ENCODE peak calls at places on chromosomes 11 and 22, in six cellular contexts. One of them, this sample, is unnamed.

GRCh38 chr22:20187777-20188566 is 37.1 kb upstream of the CCDC188 start:
- DNase-seq in mesenchymal stem cell: no peak
- DNase-seq in H1: no peak
- DNase-seq in trophoblast cell: no peak
- DNase-seq in neuronal stem cell: no peak
- DNase-seq in IMR-90: no peak
- DNase-seq in this sample: no peak

GRCh38 chr11:65915821-65916251 is 3.0 kb downstream of the C11orf68 start:
- DNase-seq in IMR-90: peak; percentile 99
- DNase-seq in mesenchymal stem cell: peak; percentile 99
- DNase-seq in neuronal stem cell: no peak
- DNase-seq in trophoblast cell: peak; percentile 90
- DNase-seq in H1: no peak
- DNase-seq in this sample: peak; percentile 71

GRCh38 chr11:46183819-46184218 is 62.6 kb upstream of the PHF21A start:
- DNase-seq in neuronal stem cell: no peak
- DNase-seq in IMR-90: peak; percentile 84
- DNase-seq in H1: no peak
- DNase-seq in trophoblast cell: no peak
- DNase-seq in mesenchymal stem cell: peak; percentile 2
- DNase-seq in this sample: no peak

GRCh38 chr22:31143537-31143936 is 3.2 kb upstream of the PLA2G3 start:
- DNase-seq in H1: no peak
- DNase-seq in mesenchymal stem cell: no peak
- DNase-seq in trophoblast cell: no peak
- DNase-seq in neuronal stem cell: no peak
- DNase-seq in IMR-90: no peak
- DNase-seq in this sample: peak; percentile 12

GRCh38 chr11:104547996-104548661 is 350.1 kb downstream of the CASP12 start:
- DNase-seq in trophoblast cell: peak; percentile 54
- DNase-seq in IMR-90: peak; percentile 63
- DNase-seq in neuronal stem cell: no peak
- DNase-seq in mesenchymal stem cell: peak; percentile 33
- DNase-seq in H1: no peak
- DNase-seq in this sample: no peak

GRCh38 chr11:95363710-95364109 is 132.7 kb upstream of the SESN3 start:
- DNase-seq in neuronal stem cell: peak; percentile 49
- DNase-seq in H1: no peak
- DNase-seq in trophoblast cell: no peak
- DNase-seq in IMR-90: no peak
- DNase-seq in mesenchymal stem cell: no peak
- DNase-seq in this sample: peak; percentile 71

GRCh38 chr11:70128435-70128906 is 50.4 kb downstream of the ANO1 start:
- DNase-seq in trophoblast cell: no peak
- DNase-seq in H1: no peak
- DNase-seq in mesenchymal stem cell: no peak
- DNase-seq in neuronal stem cell: no peak
- DNase-seq in IMR-90: no peak
- DNase-seq in this sample: peak; percentile 72

GRCh38 chr11:10568486-10568941 is at the start of gene LYVE1:
- DNase-seq in H1: no peak
- DNase-seq in trophoblast cell: no peak
- DNase-seq in neuronal stem cell: no peak
- DNase-seq in mesenchymal stem cell: peak; percentile 37
- DNase-seq in IMR-90: no peak
- DNase-seq in this sample: no peak

GRCh38 chr11:64803163-64803845 is at the start of gene MAP4K2:
- DNase-seq in neuronal stem cell: peak; percentile 84
- DNase-seq in H1: peak; percentile 89
- DNase-seq in mesenchymal stem cell: peak; percentile 93
- DNase-seq in trophoblast cell: peak; percentile 84
- DNase-seq in IMR-90: peak; percentile 68
- DNase-seq in this sample: peak; percentile 90

GRCh38 chr11:58788355-58789023 is 56.0 kb downstream of the GLYATL2 start:
- DNase-seq in neuronal stem cell: peak; percentile 31
- DNase-seq in trophoblast cell: peak; percentile 60
- DNase-seq in mesenchymal stem cell: peak; percentile 47
- DNase-seq in H1: peak; percentile 46
- DNase-seq in IMR-90: peak; percentile 61
- DNase-seq in this sample: peak; percentile 45

GRCh38 chr22:18088825-18089568 is 11.2 kb downstream of the PEX26 start:
- DNase-seq in H1: no peak
- DNase-seq in trophoblast cell: no peak
- DNase-seq in IMR-90: no peak
- DNase-seq in mesenchymal stem cell: no peak
- DNase-seq in neuronal stem cell: no peak
- DNase-seq in this sample: no peak

GRCh38 chr11:122399375-122399774 is 256.1 kb upstream of the UBASH3B start:
- DNase-seq in trophoblast cell: no peak
- DNase-seq in mesenchymal stem cell: no peak
- DNase-seq in H1: no peak
- DNase-seq in IMR-90: no peak
- DNase-seq in neuronal stem cell: no peak
- DNase-seq in this sample: no peak

GRCh38 chr11:122398851-122399250 is 256.7 kb upstream of the UBASH3B start:
- DNase-seq in neuronal stem cell: no peak
- DNase-seq in H1: no peak
- DNase-seq in mesenchymal stem cell: no peak
- DNase-seq in trophoblast cell: no peak
- DNase-seq in IMR-90: no peak
- DNase-seq in this sample: no peak

GRCh38 chr11:122394326-122394725 is 261.2 kb upstream of the UBASH3B start:
- DNase-seq in neuronal stem cell: peak; percentile 21
- DNase-seq in H1: no peak
- DNase-seq in IMR-90: no peak
- DNase-seq in trophoblast cell: no peak
- DNase-seq in mesenchymal stem cell: no peak
- DNase-seq in this sample: no peak

GRCh38 chr11:122395282-122395681 is 260.2 kb upstream of the UBASH3B start:
- DNase-seq in trophoblast cell: no peak
- DNase-seq in mesenchymal stem cell: no peak
- DNase-seq in IMR-90: no peak
- DNase-seq in neuronal stem cell: no peak
- DNase-seq in H1: no peak
- DNase-seq in this sample: no peak

DNA sequence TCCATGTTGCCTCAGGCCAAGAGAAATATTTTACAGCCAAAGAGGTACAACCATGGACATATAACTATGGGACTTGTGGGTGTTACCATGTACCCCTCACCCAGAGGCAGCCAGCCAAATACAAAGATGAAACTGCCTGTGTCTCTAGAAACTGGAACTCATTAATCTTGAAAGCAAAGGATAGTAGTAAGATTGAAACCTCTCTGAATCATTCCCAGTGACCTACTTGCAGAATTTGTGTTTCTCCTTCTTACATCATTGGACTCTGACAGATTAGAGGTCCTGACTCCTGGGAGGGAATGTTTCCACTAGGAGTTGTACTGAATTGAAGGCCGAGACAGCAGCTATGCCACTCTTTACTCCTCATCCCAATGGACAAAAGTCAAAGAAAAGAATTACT is 257.4 kb upstream of the UBASH3B start:
- DNase-seq in IMR-90: peak; percentile 12
- DNase-seq in H1: no peak
- DNase-seq in trophoblast cell: no peak
- DNase-seq in mesenchymal stem cell: no peak
- DNase-seq in neuronal stem cell: no peak
- DNase-seq in this sample: no peak
- H3K4me1 ChIP-seq in IMR-90: peaks cover 4% of the 10 kb centered on the region
- H3K4me1 ChIP-seq in H1: no peaks in the 10 kb centered on the region
- H3K4me1 ChIP-seq in trophoblast cell: no peaks in the 10 kb centered on the region
- H3K4me1 ChIP-seq in mesenchymal stem cell: no peaks in the 10 kb centered on the region
- H3K4me1 ChIP-seq in neuronal stem cell: peaks cover 11% of the 10 kb centered on the region
- H3K4me1 ChIP-seq in this sample: no peaks in the 10 kb centered on the region

GRCh38 chr22:37823134-37823985 is at the start of gene GALR3:
- DNase-seq in IMR-90: no peak
- DNase-seq in mesenchymal stem cell: no peak
- DNase-seq in trophoblast cell: no peak
- DNase-seq in H1: peak; percentile 48
- DNase-seq in neuronal stem cell: no peak
- DNase-seq in this sample: no peak
- H3K14ac ChIP-seq in IMR-90: no peak within 1 kb of the TSS
- H3K14ac ChIP-seq in mesenchymal stem cell: no peak within 1 kb of the TSS
- H3K14ac ChIP-seq in trophoblast cell: no peak within 1 kb of the TSS
- H3K14ac ChIP-seq in H1: no peak within 1 kb of the TSS
- H3K14ac ChIP-seq in neuronal stem cell: peak within 1 kb of the TSS; percentile 71
- H3K14ac ChIP-seq in this sample: no peak within 1 kb of the TSS

GRCh38 chr22:41028841-41029240 is 63.6 kb upstream of the EP300 start:
- DNase-seq in IMR-90: peak; percentile 94
- DNase-seq in neuronal stem cell: no peak
- DNase-seq in trophoblast cell: peak; percentile 72
- DNase-seq in mesenchymal stem cell: peak; percentile 97
- DNase-seq in H1: no peak
- DNase-seq in this sample: no peak

GRCh38 chr22:41021655-41022454 is 70.5 kb upstream of the EP300 start:
- DNase-seq in neuronal stem cell: peak; percentile 36
- DNase-seq in H1: peak; percentile 84
- DNase-seq in mesenchymal stem cell: peak; percentile 51
- DNase-seq in trophoblast cell: peak; percentile 55
- DNase-seq in IMR-90: peak; percentile 16
- DNase-seq in this sample: peak; percentile 68

GRCh38 chr22:41022470-41023298 is 69.7 kb upstream of the EP300 start:
- DNase-seq in H1: peak; percentile 92
- DNase-seq in trophoblast cell: peak; percentile 84
- DNase-seq in neuronal stem cell: peak; percentile 69
- DNase-seq in mesenchymal stem cell: peak; percentile 87
- DNase-seq in IMR-90: peak; percentile 76
- DNase-seq in this sample: peak; percentile 93

GRCh38 chr22:41021039-41021654 is 70.0 kb downstream of the RBX1 start:
- DNase-seq in trophoblast cell: peak; percentile 35
- DNase-seq in IMR-90: no peak
- DNase-seq in mesenchymal stem cell: peak; percentile 9
- DNase-seq in neuronal stem cell: no peak
- DNase-seq in H1: peak; percentile 59
- DNase-seq in this sample: peak; percentile 42

DNA sequence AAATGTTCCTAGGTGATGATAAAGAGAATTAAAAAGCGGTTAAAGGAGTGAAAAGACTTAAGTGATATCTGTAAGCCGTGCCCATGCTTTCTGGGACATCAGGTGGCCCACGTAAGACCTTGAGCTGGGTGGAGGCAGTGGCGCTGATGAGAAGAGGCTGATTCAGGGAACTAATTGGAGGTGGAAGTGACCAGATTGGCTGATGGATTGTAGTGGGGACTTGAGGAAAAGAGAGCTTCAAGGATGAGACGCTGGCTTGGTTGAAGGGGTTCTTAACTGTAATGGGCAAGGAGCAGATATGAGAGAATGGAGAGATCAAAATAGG is 69.1 kb upstream of the EP300 start:
- DNase-seq in H1: no peak
- DNase-seq in IMR-90: no peak
- DNase-seq in mesenchymal stem cell: no peak
- DNase-seq in trophoblast cell: no peak
- DNase-seq in neuronal stem cell: no peak
- DNase-seq in this sample: no peak
- H2AFZ ChIP-seq in H1: peak overlapping the region; percentile 6
- H2AFZ ChIP-seq in IMR-90: peak overlapping the region; percentile 79
- H2AFZ ChIP-seq in mesenchymal stem cell: peak overlapping the region; percentile 43
- H2AFZ ChIP-seq in trophoblast cell: peak overlapping the region; percentile 63
- H2AFZ ChIP-seq in neuronal stem cell: peak overlapping the region; percentile 96
- H2AFZ ChIP-seq in this sample: no peak overlapping the region

GRCh38 chr11:44574620-44575287 is 9.3 kb downstream of the CD82 start:
- DNase-seq in neuronal stem cell: no peak
- DNase-seq in trophoblast cell: peak; percentile 70
- DNase-seq in H1: no peak
- DNase-seq in IMR-90: peak; percentile 98
- DNase-seq in mesenchymal stem cell: peak; percentile 98
- DNase-seq in this sample: no peak
- H3K4me1 ChIP-seq in neuronal stem cell: peaks cover 38% of the 10 kb centered on the region
- H3K4me1 ChIP-seq in trophoblast cell: peaks cover 13% of the 10 kb centered on the region
- H3K4me1 ChIP-seq in H1: no peaks in the 10 kb centered on the region
- H3K4me1 ChIP-seq in IMR-90: peaks cover 42% of the 10 kb centered on the region
- H3K4me1 ChIP-seq in mesenchymal stem cell: peaks cover 68% of the 10 kb centered on the region
- H3K4me1 ChIP-seq in this sample: no peaks in the 10 kb centered on the region

This sample was measured in H9.